ENCODE peak calls at places on chromosomes 2 and 18, in four cellular contexts. One of them, this sample, is unnamed.

GRCh38 chr18:45745817-45746461 is 22.0 kb downstream of the SLC14A1 start:
- DNase-seq in GM06990: no peak
- DNase-seq in DND-41: no peak
- DNase-seq in A549: no peak
- DNase-seq in this sample: no peak

GRCh38 chr18:40867452-40867851 is 1087.6 kb upstream of the PIK3C3 start:
- DNase-seq in GM06990: no peak
- DNase-seq in A549: peak
- DNase-seq in DND-41: no peak
- DNase-seq in this sample: no peak

GRCh38 chr2:146821836-146822316 is 1023.0 kb upstream of the ACVR2A start:
- DNase-seq in A549: no peak
- DNase-seq in GM06990: no peak
- DNase-seq in DND-41: no peak
- DNase-seq in this sample: no peak

GRCh38 chr18:36831139-36831538 is 2.2 kb downstream of the KIAA1328 start:
- DNase-seq in A549: no peak
- DNase-seq in DND-41: no peak
- DNase-seq in GM06990: no peak
- DNase-seq in this sample: no peak

GRCh38 chr2:202164409-202164808 is 74.0 kb downstream of the SUMO1 start:
- DNase-seq in DND-41: no peak
- DNase-seq in GM06990: no peak
- DNase-seq in A549: no peak
- DNase-seq in this sample: no peak

GRCh38 chr2:223319601-223320000 is 267.6 kb downstream of the KCNE4 start:
- DNase-seq in GM06990: no peak
- DNase-seq in A549: no peak
- DNase-seq in DND-41: no peak
- DNase-seq in this sample: no peak

GRCh38 chr2:217840522-217840921 is 162.3 kb downstream of the TNS1 start:
- DNase-seq in GM06990: no peak
- DNase-seq in A549: no peak
- DNase-seq in DND-41: no peak
- DNase-seq in this sample: no peak

GRCh38 chr18:23302852-23303527 is 150.1 kb upstream of the RIOK3 start:
- DNase-seq in GM06990: no peak
- DNase-seq in A549: no peak
- DNase-seq in DND-41: no peak
- DNase-seq in this sample: no peak

GRCh38 chr2:205197468-205198129 is 484.7 kb upstream of the NRP2 start:
- DNase-seq in GM06990: no peak
- DNase-seq in A549: no peak
- DNase-seq in DND-41: no peak
- DNase-seq in this sample: no peak

GRCh38 chr2:38381381-38382143 is 4.5 kb upstream of the ATL2 start:
- DNase-seq in GM06990: no peak
- DNase-seq in DND-41: no peak
- DNase-seq in A549: no peak
- DNase-seq in this sample: no peak

GRCh38 chr18:48213791-48214190 is 195.4 kb downstream of the ZBTB7C start:
- DNase-seq in A549: no peak
- DNase-seq in GM06990: no peak
- DNase-seq in DND-41: no peak
- DNase-seq in this sample: no peak

GRCh38 chr2:219612605-219613286 is 14.7 kb upstream of the SLC4A3 start:
- DNase-seq in GM06990: no peak
- DNase-seq in DND-41: no peak
- DNase-seq in A549: no peak
- DNase-seq in this sample: no peak

GRCh38 chr2:221337957-221338685 is 234.0 kb downstream of the EPHA4 start:
- DNase-seq in A549: no peak
- DNase-seq in DND-41: no peak
- DNase-seq in GM06990: no peak
- DNase-seq in this sample: no peak

GRCh38 chr2:179854891-179855290 is 6.5 kb downstream of the ZNF385B start:
- DNase-seq in GM06990: no peak
- DNase-seq in A549: no peak
- DNase-seq in DND-41: no peak
- DNase-seq in this sample: no peak

GRCh38 chr2:229996320-229996719 is 72.4 kb downstream of the SLC16A14 start:
- DNase-seq in DND-41: no peak
- DNase-seq in A549: no peak
- DNase-seq in GM06990: no peak
- DNase-seq in this sample: no peak

GRCh38 chr18:42520074-42520473 is 565.0 kb downstream of the PIK3C3 start:
- DNase-seq in DND-41: no peak
- DNase-seq in A549: no peak
- DNase-seq in GM06990: no peak
- DNase-seq in this sample: no peak

GRCh38 chr18:49398331-49398730 is 62.1 kb downstream of the DYM start:
- DNase-seq in A549: no peak
- DNase-seq in GM06990: no peak
- DNase-seq in DND-41: no peak
- DNase-seq in this sample: no peak

GRCh38 chr2:183113630-183114029 is 10.6 kb upstream of the NUP35 start:
- DNase-seq in GM06990: no peak
- DNase-seq in A549: no peak
- DNase-seq in DND-41: no peak
- DNase-seq in this sample: no peak

GRCh38 chr2:10792001-10792400 is 20.6 kb downstream of the PDIA6 start:
- DNase-seq in DND-41: no peak
- DNase-seq in A549: no peak
- DNase-seq in GM06990: no peak
- DNase-seq in this sample: no peak

GRCh38 chr2:221969087-221969829 is 329.5 kb downstream of the PAX3 start:
- DNase-seq in GM06990: no peak
- DNase-seq in A549: peak
- DNase-seq in DND-41: peak
- DNase-seq in this sample: no peak

GRCh38 chr18:44680271-44681038 is at the start of gene SETBP1:
- DNase-seq in DND-41: peak
- DNase-seq in GM06990: peak
- DNase-seq in A549: peak
- DNase-seq in this sample: no peak

GRCh38 chr2:195663007-195663406 is 6.0 kb downstream of the SLC39A10 start:
- DNase-seq in DND-41: no peak
- DNase-seq in GM06990: no peak
- DNase-seq in A549: no peak
- DNase-seq in this sample: no peak

GRCh38 chr18:23077493-23078256 is 57.6 kb upstream of the CABLES1 start:
- DNase-seq in DND-41: no peak
- DNase-seq in GM06990: no peak
- DNase-seq in A549: peak
- DNase-seq in this sample: no peak

GRCh38 chr2:230322561-230323384 is 4.2 kb upstream of the SP140L start:
- DNase-seq in GM06990: no peak
- DNase-seq in A549: no peak
- DNase-seq in DND-41: no peak
- DNase-seq in this sample: no peak

GRCh38 chr2:174266288-174266687 is 18.0 kb upstream of the OLA1 start:
- DNase-seq in DND-41: no peak
- DNase-seq in GM06990: no peak
- DNase-seq in A549: no peak
- DNase-seq in this sample: no peak

GRCh38 chr2:159201321-159202063 is 85.0 kb downstream of the WDSUB1 start:
- DNase-seq in DND-41: no peak
- DNase-seq in A549: no peak
- DNase-seq in GM06990: no peak
- DNase-seq in this sample: no peak

GRCh38 chr2:65390134-65390533 is 42.3 kb downstream of the SPRED2 start:
- DNase-seq in A549: no peak
- DNase-seq in GM06990: peak
- DNase-seq in DND-41: no peak
- DNase-seq in this sample: peak

GRCh38 chr2:24111407-24111861 is 11.7 kb downstream of the PFN4 start:
- DNase-seq in A549: peak
- DNase-seq in DND-41: no peak
- DNase-seq in GM06990: no peak
- DNase-seq in this sample: no peak

GRCh38 chr2:65351234-65351947 is 81.0 kb downstream of the SPRED2 start:
- DNase-seq in A549: no peak
- DNase-seq in GM06990: no peak
- DNase-seq in DND-41: no peak
- DNase-seq in this sample: no peak

GRCh38 chr18:55790296-55790695 is 202.3 kb upstream of the TCF4 start:
- DNase-seq in DND-41: no peak
- DNase-seq in GM06990: no peak
- DNase-seq in A549: peak
- DNase-seq in this sample: no peak

GRCh38 chr2:161418275-161418714 is 2.2 kb downstream of the TBR1 start:
- DNase-seq in DND-41: no peak
- DNase-seq in GM06990: no peak
- DNase-seq in A549: no peak
- DNase-seq in this sample: no peak

GRCh38 chr18:7334973-7335568 is 104.2 kb downstream of the LRRC30 start:
- DNase-seq in A549: no peak
- DNase-seq in DND-41: no peak
- DNase-seq in GM06990: no peak
- DNase-seq in this sample: no peak

GRCh38 chr2:213551526-213551925 is 267.3 kb downstream of the SPAG16 start:
- DNase-seq in GM06990: no peak
- DNase-seq in A549: no peak
- DNase-seq in DND-41: no peak
- DNase-seq in this sample: no peak

GRCh38 chr18:55353391-55353790 is 234.6 kb downstream of the TCF4 start:
- DNase-seq in GM06990: no peak
- DNase-seq in A549: no peak
- DNase-seq in DND-41: no peak
- DNase-seq in this sample: no peak

GRCh38 chr2:108869542-108869941 is 83.0 kb downstream of the CCDC138 start:
- DNase-seq in GM06990: no peak
- DNase-seq in A549: no peak
- DNase-seq in DND-41: no peak
- DNase-seq in this sample: no peak

GRCh38 chr2:240780023-240780831 is 39.8 kb downstream of the KIF1A start:
- DNase-seq in A549: no peak
- DNase-seq in GM06990: no peak
- DNase-seq in DND-41: no peak
- DNase-seq in this sample: no peak

GRCh38 chr2:206084870-206085741 is 868 bp downstream of the INO80D start:
- DNase-seq in A549: peak
- DNase-seq in DND-41: peak
- DNase-seq in GM06990: peak
- DNase-seq in this sample: no peak

GRCh38 chr2:96825057-96825456 is 9.0 kb downstream of the CNNM3 start:
- DNase-seq in GM06990: no peak
- DNase-seq in A549: no peak
- DNase-seq in DND-41: no peak
- DNase-seq in this sample: no peak

GRCh38 chr18:69708844-69709243 is 238.8 kb downstream of the CD226 start:
- DNase-seq in A549: no peak
- DNase-seq in GM06990: no peak
- DNase-seq in DND-41: no peak
- DNase-seq in this sample: no peak

DNA sequence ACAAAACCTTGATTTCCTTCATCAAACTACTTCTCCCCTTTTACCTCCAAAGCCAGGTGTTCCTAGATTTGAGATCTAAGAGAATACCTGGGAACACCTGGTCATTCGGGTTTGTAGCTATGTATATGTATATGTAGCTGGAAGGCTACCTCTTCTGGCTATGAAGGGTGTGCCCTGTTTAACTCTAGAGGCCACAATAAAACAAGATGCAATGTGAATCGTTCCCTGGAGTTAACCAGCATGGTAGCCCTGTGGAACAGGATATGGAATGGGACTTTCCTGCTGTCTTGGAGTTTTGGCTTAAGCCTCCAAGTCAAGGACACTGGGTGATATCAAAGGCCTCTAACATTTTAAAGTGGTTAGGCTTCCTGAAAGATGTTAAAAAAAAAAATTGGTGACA is 17.7 kb upstream of the NFU1 start:
- DNase-seq in GM06990: no peak
- DNase-seq in DND-41: no peak
- DNase-seq in A549: no peak
- DNase-seq in this sample: no peak
- H3K4me3 ChIP-seq in GM06990: no peak
- H3K4me3 ChIP-seq in DND-41: no peak
- H3K4me3 ChIP-seq in A549: no peak
- H3K4me3 ChIP-seq in this sample: no peak

DNA sequence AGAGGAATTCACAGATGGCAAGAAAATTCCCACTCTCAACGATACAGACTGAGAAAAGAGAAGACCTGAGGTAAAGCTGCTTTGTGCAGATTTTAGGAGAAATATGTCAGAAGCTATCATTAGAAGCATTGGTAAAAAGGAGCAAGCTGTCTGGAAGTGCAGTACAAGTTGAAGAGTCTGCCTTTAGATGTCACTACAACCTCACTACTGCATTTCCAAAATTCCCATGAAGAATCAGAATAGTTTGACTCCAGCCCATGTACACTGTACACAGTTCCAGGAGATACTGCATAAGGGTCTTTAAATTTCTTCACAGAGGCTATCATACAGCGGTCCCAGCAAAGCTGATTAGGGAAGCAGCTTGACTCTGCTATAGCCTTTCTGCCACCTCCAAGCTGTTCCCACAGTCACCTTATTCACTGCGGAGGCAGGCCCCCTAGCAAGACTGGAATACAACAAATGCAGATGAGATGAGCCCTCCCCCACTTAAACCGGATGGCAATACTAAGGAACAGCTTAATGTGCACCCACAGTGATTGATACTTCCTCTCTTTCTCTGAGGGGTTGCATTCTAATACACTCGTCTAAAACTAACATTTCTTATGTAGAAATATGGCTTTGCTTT is 527.4 kb downstream of the TMEM182 start:
- DNase-seq in GM06990: no peak
- DNase-seq in A549: no peak
- DNase-seq in DND-41: no peak
- DNase-seq in this sample: no peak
- TF ChIP-seq CTCF in GM06990: no peak
- TF ChIP-seq CTCF in A549: peak
- TF ChIP-seq CTCF in DND-41: no peak
- TF ChIP-seq CTCF in this sample: no peak

GRCh38 chr2:187429989-187430388 is 18.1 kb downstream of the CALCRL start:
- DNase-seq in A549: no peak
- DNase-seq in DND-41: no peak
- DNase-seq in GM06990: no peak
- DNase-seq in this sample: no peak
- H3K4me3 ChIP-seq in A549: no peak
- H3K4me3 ChIP-seq in DND-41: no peak
- H3K4me3 ChIP-seq in GM06990: no peak
- H3K4me3 ChIP-seq in this sample: no peak

GRCh38 chr2:127526940-127527804 is 883 bp upstream of the IWS1 start:
- DNase-seq in GM06990: no peak
- DNase-seq in DND-41: no peak
- DNase-seq in A549: no peak
- DNase-seq in this sample: no peak
- TF ChIP-seq CTCF in GM06990: peak
- TF ChIP-seq CTCF in DND-41: no peak
- TF ChIP-seq CTCF in A549: peak
- TF ChIP-seq CTCF in this sample: peak

GRCh38 chr18:29418136-29418535 is 1241.2 kb upstream of the CDH2 start:
- DNase-seq in GM06990: no peak
- DNase-seq in A549: no peak
- DNase-seq in DND-41: no peak
- DNase-seq in this sample: no peak
- H3K4me3 ChIP-seq in GM06990: no peak
- H3K4me3 ChIP-seq in A549: no peak
- H3K4me3 ChIP-seq in DND-41: no peak
- H3K4me3 ChIP-seq in this sample: no peak

This sample was measured in GM12864.